ENCODE peak calls at places on chromosomes 4 and X, in six cellular contexts. F is IMR-90, B is H9, M is neuronal stem cell, C is H1, S is trophoblast cell. V is an unnamed sample.

GRCh38 chr4:128271551-128271950 is 16.1 kb downstream of the PGRMC2 start:
- DNase-seq in B (no peak), S (no peak), F (no peak), C (no peak), M (no peak), V (no peak)

GRCh38 chr4:183303278-183303677 is 16.8 kb downstream of the CLDN22 start:
- DNase-seq in S (peak), C (no peak), M (no peak), B (no peak), F (no peak), V (no peak)

GRCh38 chr4:53589511-53589910 is 1.8 kb downstream of the LNX1 start:
- DNase-seq in F (no peak), S (peak), B (no peak), M (no peak), C (no peak), V (peak)

GRCh38 chr4:172601195-172601594 is 567.4 kb upstream of the GALNT7 start:
- DNase-seq in F (no peak), M (peak), B (no peak), S (no peak), C (no peak), V (no peak)

GRCh38 chrX:48715066-48715465 is 18.5 kb downstream of the SUV39H1 start:
- DNase-seq in C (no peak), B (no peak), F (peak), M (no peak), S (no peak), V (no peak)

GRCh38 chrX:123860506-123860840 is 620 bp downstream of the XIAP start:
- DNase-seq in B (no peak), C (no peak), M (no peak), F (no peak), S (peak), V (peak)

GRCh38 chr4:36285784-36286480 is 4.5 kb downstream of the DTHD1 start:
- DNase-seq in C (no peak), S (no peak), B (no peak), F (no peak), M (no peak), V (no peak)

GRCh38 chrX:110015027-110015426 is 12.1 kb downstream of the TMEM164 start:
- DNase-seq in M (no peak), C (no peak), S (no peak), F (no peak), B (no peak), V (no peak)

GRCh38 chr4:34679228-34679627 is 1565.1 kb downstream of the ARAP2 start:
- DNase-seq in B (no peak), F (no peak), S (no peak), M (no peak), C (no peak), V (no peak)

GRCh38 chrX:103817502-103817901 is 14.6 kb downstream of the RAB9B start:
- DNase-seq in S (peak), C (no peak), F (peak), B (no peak), M (peak), V (peak)

GRCh38 chr4:4288098-4288497 is 1.9 kb downstream of the LYAR start:
- DNase-seq in C (no peak), B (no peak), M (no peak), S (no peak), F (no peak), V (no peak)

GRCh38 chr4:31984872-31985271 is 1264.7 kb downstream of the PCDH7 start:
- DNase-seq in B (no peak), F (no peak), S (no peak), C (no peak), M (no peak), V (peak)

GRCh38 chr4:145739840-145740239 is 59.9 kb downstream of the C4orf51 start:
- DNase-seq in B (no peak), M (no peak), S (no peak), F (no peak), C (no peak), V (no peak)
- H4K91ac ChIP-seq in B (no peak), M (no peak), S (no peak), F (no peak), C (no peak), V (no peak)

GRCh38 chr4:99395595-99396364 is 39.4 kb downstream of the ADH7 start:
- DNase-seq in M (no peak), B (no peak), F (peak), S (no peak), C (no peak), V (peak)
- H4K91ac ChIP-seq in M (no peak), B (no peak), F (peak), S (no peak), C (no peak), V (no peak)

DNA sequence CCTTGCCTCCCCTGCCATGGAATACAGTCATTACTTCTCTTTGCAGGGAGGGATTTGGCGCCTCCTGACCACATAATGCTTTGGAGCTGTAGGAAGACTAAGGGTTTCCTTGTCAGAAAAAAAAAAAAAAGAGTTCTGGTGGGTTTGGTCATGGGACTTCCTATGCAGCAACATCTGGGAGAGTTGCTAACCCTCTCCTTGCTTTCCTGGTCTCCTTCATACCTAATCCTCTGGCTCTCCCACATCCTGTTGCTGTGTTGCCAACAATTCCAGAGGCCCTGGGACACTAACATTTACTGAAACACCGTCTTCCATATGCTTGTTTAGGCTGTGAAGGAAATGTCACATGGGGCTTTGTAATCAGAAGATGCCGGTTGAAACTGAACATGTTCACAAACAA is 75.2 kb upstream of the MBNL3 start:
- DNase-seq in S (no peak), F (no peak), C (no peak), B (no peak), M (no peak), V (peak)
- H4K91ac ChIP-seq in S (no peak), F (no peak), C (no peak), B (no peak), M (no peak), V (no peak)

GRCh38 chr4:134470544-134470943 is 269.0 kb upstream of the PABPC4L start:
- DNase-seq in F (no peak), B (peak), M (no peak), C (no peak), S (peak), V (peak)
- H4K91ac ChIP-seq in F (no peak), B (no peak), M (no peak), C (no peak), S (no peak), V (no peak)

GRCh38 chrX:7689791-7690412 is 153.1 kb upstream of the VCX start:
- DNase-seq in S (no peak), C (no peak), F (no peak), B (no peak), M (no peak), V (no peak)
- H4K91ac ChIP-seq in S (no peak), C (no peak), F (no peak), B (no peak), M (no peak), V (no peak)